ENCODE peak calls at places on chromosomes 2 and 18, in five cellular contexts. G is CD4-positive, alpha-beta memory T cell; J is neural progenitor cell; B is CD8-positive, alpha-beta memory T cell; U is lower lobe of right lung. H is an unnamed sample.
A peak's percentile ranks its signal among the peaks of the same experiment; 100 is the strongest.

GRCh38 chr2:122203523-122203922 is 448.1 kb downstream of the TSN start:
- DNase-seq in G (no peak), J (peak; percentile 32), B (no peak), U (no peak), H (no peak)

GRCh38 chr2:73850009-73850408 is 21.2 kb downstream of the STAMBP start:
- DNase-seq in G (no peak), J (no peak), B (no peak), U (no peak), H (no peak)

GRCh38 chr2:69177785-69178636 is 165.0 kb downstream of the ANTXR1 start:
- DNase-seq in G (no peak), J (peak; percentile 96), B (no peak), U (peak; percentile 94), H (peak; percentile 67)

GRCh38 chr2:9617749-9618148 is 13.0 kb downstream of the YWHAQ start:
- DNase-seq in G (no peak), J (no peak), B (no peak), U (no peak), H (no peak)

GRCh38 chr2:10267551-10268465 is 34.9 kb upstream of the HPCAL1 start:
- DNase-seq in G (no peak), J (peak; percentile 35), B (no peak), U (peak; percentile 66), H (peak; percentile 94)

GRCh38 chr2:71658771-71659170 is 205.4 kb downstream of the DYSF start:
- DNase-seq in G (no peak), J (no peak), B (no peak), U (no peak), H (no peak)

GRCh38 chr2:62672601-62673000 is 32.9 kb upstream of the EHBP1 start:
- DNase-seq in G (no peak), J (peak; percentile 79), B (no peak), U (peak; percentile 51), H (no peak)

GRCh38 chr18:8841781-8842485 is 136.6 kb downstream of the MTCL1 start:
- DNase-seq in G (no peak), J (no peak), B (no peak), U (no peak), H (no peak)

GRCh38 chr2:10839813-10840212 is 27.2 kb upstream of the PDIA6 start:
- DNase-seq in G (no peak), J (peak; percentile 66), B (no peak), U (no peak), H (no peak)

GRCh38 chr2:16259010-16259409 is 318.7 kb downstream of the MYCN start:
- DNase-seq in G (no peak), J (no peak), B (no peak), U (no peak), H (no peak)

GRCh38 chr2:215356948-215357461 is 45.1 kb downstream of the ATIC start:
- DNase-seq in G (no peak), J (no peak), B (no peak), U (no peak), H (no peak)

GRCh38 chr2:210195066-210195852 is 24.1 kb upstream of the KANSL1L start:
- DNase-seq in G (peak; percentile 29), J (peak; percentile 53), B (peak; percentile 41), U (no peak), H (peak; percentile 57)

GRCh38 chr18:77063256-77063655 is 69.3 kb downstream of the MBP start:
- DNase-seq in G (peak; percentile 77), J (no peak), B (peak; percentile 70), U (peak; percentile 70), H (peak; percentile 54)

GRCh38 chr18:49788327-49788908 is 24.9 kb downstream of the ACAA2 start:
- DNase-seq in G (no peak), J (no peak), B (no peak), U (no peak), H (peak; percentile 54)

GRCh38 chr18:54764786-54765185 is 63.5 kb upstream of the RAB27B start:
- DNase-seq in G (no peak), J (no peak), B (no peak), U (no peak), H (no peak)

GRCh38 chr2:105744091-105744908 is 412 bp upstream of the NCK2 start:
- DNase-seq in G (peak; percentile 71), J (peak; percentile 86), B (peak; percentile 78), U (peak; percentile 74), H (peak; percentile 62)

GRCh38 chr2:26298638-26299393 is 47.1 kb upstream of the SELENOI start:
- DNase-seq in G (peak; percentile 22), J (peak; percentile 49), B (peak; percentile 64), U (peak; percentile 70), H (peak; percentile 80)

GRCh38 chr2:216692636-216693413 is 2.5 kb downstream of the IGFBP5 start:
- DNase-seq in G (no peak), J (peak; percentile 94), B (peak; percentile 76), U (peak; percentile 74), H (peak; percentile 27)
- H3K27ac ChIP-seq in G (no peak overlapping the region), J (peak overlapping the region; percentile 78), B (no peak overlapping the region), U (peak overlapping the region; percentile 66), H (peak overlapping the region; percentile 57)

DNA sequence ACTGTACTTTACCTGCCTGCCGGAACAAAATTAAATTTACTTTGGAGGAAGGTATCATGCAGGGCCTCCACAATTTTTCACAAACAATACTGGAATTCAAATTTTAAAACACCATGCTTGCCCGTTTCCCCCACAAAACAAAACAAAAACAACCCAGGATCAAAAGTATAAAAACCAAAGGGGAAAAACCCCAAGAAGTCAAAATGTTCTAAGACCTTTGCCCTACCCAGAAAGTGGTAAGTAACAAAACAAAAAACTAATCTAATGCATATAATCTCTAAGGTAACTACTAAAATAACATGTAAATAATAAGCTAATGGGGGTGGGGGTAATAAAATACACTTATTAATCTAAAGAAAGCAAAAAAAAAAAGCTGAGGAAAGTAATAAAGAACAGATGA is 60.5 kb downstream of the CUL3 start:
- DNase-seq in G (peak; percentile 20), J (no peak), B (no peak), U (no peak), H (no peak)
- H3K4me1 ChIP-seq in G (peaks cover 98% of the 10 kb centered on the region), J (peaks cover 14% of the 10 kb centered on the region), B (peaks cover 58% of the 10 kb centered on the region), U (peaks cover 67% of the 10 kb centered on the region), H (peaks cover 16% of the 10 kb centered on the region)

DNA sequence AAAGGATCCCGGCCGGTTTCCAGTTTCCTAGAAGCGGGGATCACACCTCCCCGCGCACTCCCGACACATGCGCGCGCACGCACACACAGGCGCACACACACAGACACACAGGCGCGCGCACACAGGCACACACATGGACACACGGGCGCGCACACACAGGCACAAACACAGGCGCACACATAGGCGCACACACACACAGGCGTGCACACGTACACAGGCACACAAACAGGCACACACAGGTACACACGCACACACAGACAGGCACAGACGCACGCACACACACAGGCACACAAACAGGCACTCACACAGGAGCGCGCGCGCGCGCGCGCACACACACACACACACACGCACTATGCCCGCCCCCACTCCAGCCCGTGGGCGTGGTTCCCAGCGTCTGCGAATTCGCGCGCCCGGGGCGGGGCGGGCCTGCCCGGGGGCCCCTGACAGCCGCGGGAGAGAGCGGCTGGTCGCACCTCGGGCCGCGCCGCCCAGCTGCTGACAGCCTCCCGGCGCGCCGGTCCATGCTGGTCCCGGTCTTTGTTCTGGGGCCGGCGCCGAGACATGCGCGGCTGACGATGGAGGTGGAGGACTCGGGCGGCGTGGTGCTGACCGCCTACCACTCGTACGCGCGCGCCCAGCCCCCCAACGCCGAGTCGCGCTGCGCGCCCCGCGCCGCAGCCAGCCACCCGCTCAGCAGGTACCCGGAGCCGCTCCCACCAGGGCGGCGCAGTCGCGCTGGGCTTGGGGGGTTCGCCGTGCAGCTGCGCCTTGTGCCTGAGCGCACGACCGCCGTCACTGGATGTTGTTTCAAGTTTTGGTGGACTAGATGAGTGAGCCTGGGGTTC is at the start of gene ARHGAP28:
- DNase-seq in G (no peak), J (peak; percentile 96), B (no peak), U (peak; percentile 87), H (peak; percentile 85)
- H3K4me3 ChIP-seq in G (no peak within 1 kb of the TSS), J (peak within 1 kb of the TSS; percentile 64), B (no peak within 1 kb of the TSS), U (peak within 1 kb of the TSS; percentile 60), H (peak within 1 kb of the TSS; percentile 4)

DNA sequence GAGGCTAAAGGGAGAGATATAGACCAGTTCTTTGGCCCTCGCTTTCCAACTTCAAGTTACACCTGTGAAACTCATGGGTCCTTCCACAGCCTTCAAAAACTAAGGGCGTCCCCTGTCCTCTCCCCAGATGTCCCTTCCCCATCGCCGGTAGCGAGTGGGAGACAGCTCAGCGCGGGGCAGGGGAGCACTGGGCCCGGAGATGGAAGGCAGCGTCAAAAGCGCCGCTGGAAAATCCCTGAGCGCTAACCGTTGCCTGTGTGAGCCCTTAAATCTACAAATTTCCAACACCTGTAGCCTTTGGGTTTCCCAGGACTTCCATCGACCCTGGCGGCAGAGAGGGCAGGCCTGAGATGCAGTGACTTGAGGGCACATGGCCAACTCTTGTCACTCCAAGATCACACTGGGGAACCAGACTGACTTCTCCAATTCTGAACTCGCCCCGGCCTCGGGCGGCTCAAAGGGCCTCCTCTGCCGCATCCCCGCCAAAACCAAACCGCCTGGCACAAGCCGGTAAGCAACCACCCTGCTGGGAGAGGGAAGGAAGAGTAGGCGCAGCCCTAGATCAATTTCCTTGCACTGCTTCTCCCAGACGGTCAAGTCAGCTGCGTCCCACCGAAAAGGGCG is 879 bp upstream of the EPAS1 start:
- DNase-seq in G (peak; percentile 11), J (peak; percentile 45), B (no peak), U (peak; percentile 81), H (no peak)
- H3K27ac ChIP-seq in G (no peak overlapping the region), J (no peak overlapping the region), B (no peak overlapping the region), U (peak overlapping the region; percentile 98), H (peak overlapping the region; percentile 74)

GRCh38 chr2:172427990-172428840 is 829 bp downstream of the ITGA6 start:
- DNase-seq in G (peak; percentile 65), J (peak; percentile 85), B (peak; percentile 72), U (peak; percentile 65), H (peak; percentile 77)
- H3K4me1 ChIP-seq in G (peaks cover 65% of the 10 kb centered on the region), J (peaks cover 56% of the 10 kb centered on the region), B (peaks cover 64% of the 10 kb centered on the region), U (peaks cover 48% of the 10 kb centered on the region), H (peaks cover 6% of the 10 kb centered on the region)

H was measured in small intestine.